ENCODE peak calls at places on chromosomes 3 and 15, in four cellular contexts. One of them, this sample, is unnamed.

GRCh38 chr3:189058071-189058470 is 113.7 kb upstream of the TPRG1 start:
- DNase-seq in HFF-Myc: no peak
- DNase-seq in lung: no peak
- DNase-seq in hepatocyte: no peak
- DNase-seq in this sample: no peak

GRCh38 chr3:132626955-132627354 is 29.9 kb downstream of the ACKR4 start:
- DNase-seq in HFF-Myc: no peak
- DNase-seq in hepatocyte: no peak
- DNase-seq in lung: no peak
- DNase-seq in this sample: no peak

GRCh38 chr3:13119471-13120220 is 46.4 kb upstream of the IQSEC1 start:
- DNase-seq in lung: no peak
- DNase-seq in HFF-Myc: no peak
- DNase-seq in hepatocyte: no peak
- DNase-seq in this sample: no peak

GRCh38 chr3:182618085-182618732 is 175.1 kb upstream of the ATP11B start:
- DNase-seq in lung: no peak
- DNase-seq in HFF-Myc: no peak
- DNase-seq in hepatocyte: peak
- DNase-seq in this sample: peak

GRCh38 chr15:92797168-92798052 is 102.7 kb upstream of the CHD2 start:
- DNase-seq in HFF-Myc: peak
- DNase-seq in hepatocyte: peak
- DNase-seq in lung: no peak
- DNase-seq in this sample: peak

GRCh38 chr15:73305331-73306211 is 63.2 kb downstream of the HCN4 start:
- DNase-seq in hepatocyte: peak
- DNase-seq in lung: peak
- DNase-seq in HFF-Myc: peak
- DNase-seq in this sample: peak

GRCh38 chr3:136197159-136197715 is 1.1 kb upstream of the MSL2 start:
- DNase-seq in lung: no peak
- DNase-seq in hepatocyte: no peak
- DNase-seq in HFF-Myc: no peak
- DNase-seq in this sample: no peak

GRCh38 chr3:126982125-126982521 is 792 bp upstream of the PLXNA1 start:
- DNase-seq in lung: peak
- DNase-seq in hepatocyte: no peak
- DNase-seq in HFF-Myc: no peak
- DNase-seq in this sample: no peak

GRCh38 chr3:175737646-175738572 is 878.8 kb downstream of the NAALADL2 start:
- DNase-seq in hepatocyte: no peak
- DNase-seq in HFF-Myc: no peak
- DNase-seq in lung: no peak
- DNase-seq in this sample: no peak

GRCh38 chr3:100106094-100106493 is 8.2 kb downstream of the FILIP1L start:
- DNase-seq in hepatocyte: no peak
- DNase-seq in HFF-Myc: no peak
- DNase-seq in lung: no peak
- DNase-seq in this sample: no peak

GRCh38 chr3:100104817-100105413 is 9.4 kb downstream of the FILIP1L start:
- DNase-seq in lung: no peak
- DNase-seq in HFF-Myc: no peak
- DNase-seq in hepatocyte: no peak
- DNase-seq in this sample: no peak

GRCh38 chr3:100106531-100107155 is 7.7 kb downstream of the FILIP1L start:
- DNase-seq in hepatocyte: no peak
- DNase-seq in HFF-Myc: no peak
- DNase-seq in lung: no peak
- DNase-seq in this sample: peak

GRCh38 chr3:100104442-100104798 is 9.9 kb downstream of the FILIP1L start:
- DNase-seq in HFF-Myc: no peak
- DNase-seq in hepatocyte: no peak
- DNase-seq in lung: no peak
- DNase-seq in this sample: no peak

DNA sequence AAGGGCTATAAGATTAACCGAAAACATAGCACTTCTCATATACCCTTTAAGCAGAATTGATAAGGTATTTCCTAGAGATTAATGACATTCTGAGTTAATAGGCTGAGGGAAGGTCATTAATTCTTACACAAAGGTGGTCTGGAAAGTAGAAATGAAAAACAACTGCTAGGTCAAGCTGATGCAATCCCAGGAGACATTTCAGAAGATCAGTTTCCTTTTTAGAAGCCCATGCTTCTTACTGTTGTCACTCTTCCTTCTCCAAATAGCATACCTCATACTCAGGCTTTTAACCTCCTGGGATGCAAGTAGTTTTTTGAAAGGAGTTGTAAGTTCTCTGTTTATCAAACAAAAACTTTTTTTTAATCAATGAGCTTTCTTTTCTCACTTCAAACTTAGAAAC is 8.8 kb downstream of the FILIP1L start:
- DNase-seq in HFF-Myc: no peak
- DNase-seq in lung: no peak
- DNase-seq in hepatocyte: no peak
- DNase-seq in this sample: no peak
- H3K4me3 ChIP-seq in HFF-Myc: no peak
- H3K4me3 ChIP-seq in lung: no peak
- H3K4me3 ChIP-seq in hepatocyte: no peak
- H3K4me3 ChIP-seq in this sample: no peak

DNA sequence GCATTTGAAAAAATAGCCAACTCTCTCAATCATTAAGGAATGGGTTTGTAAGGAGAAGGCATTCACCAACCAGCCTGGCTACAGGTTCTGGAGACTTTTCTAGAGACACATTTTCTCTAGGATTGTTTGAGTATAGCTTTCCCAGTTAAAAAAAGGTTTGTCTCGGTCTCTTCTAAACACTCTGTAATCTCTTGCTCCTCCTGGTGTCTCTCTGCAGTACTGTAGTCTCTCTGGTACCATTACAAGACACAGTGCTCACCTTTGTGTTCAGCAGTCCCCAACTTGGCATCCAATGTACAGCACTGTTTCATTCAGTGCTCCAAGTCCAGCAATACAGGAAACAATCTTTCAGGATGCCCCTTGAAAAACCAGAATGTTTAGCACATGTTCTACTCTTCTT is 534.4 kb downstream of the ZNF385D start:
- DNase-seq in hepatocyte: no peak
- DNase-seq in HFF-Myc: peak
- DNase-seq in lung: no peak
- DNase-seq in this sample: no peak
- TF ChIP-seq CTCF in hepatocyte: no peak
- TF ChIP-seq CTCF in HFF-Myc: peak
- TF ChIP-seq CTCF in lung: no peak
- TF ChIP-seq CTCF in this sample: peak

DNA sequence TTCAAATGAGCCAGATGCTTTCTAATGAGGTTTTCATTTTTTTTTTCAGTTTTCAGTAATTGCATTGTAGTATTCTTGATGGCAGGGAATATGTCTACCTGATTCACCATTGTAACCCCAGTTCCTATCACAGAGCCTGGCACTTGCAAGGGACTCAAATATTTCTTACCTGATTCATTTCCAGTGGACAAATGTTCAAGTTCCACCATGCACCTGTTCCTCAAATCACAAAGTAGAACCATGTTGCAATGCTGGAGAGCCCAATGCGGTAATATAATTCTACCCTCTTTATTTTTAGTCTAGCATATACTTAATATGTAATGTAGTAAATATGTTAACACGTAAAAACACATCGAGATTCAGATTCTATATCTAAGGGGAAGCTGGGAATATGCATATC is 722.6 kb downstream of the AGBL1 start:
- DNase-seq in HFF-Myc: no peak
- DNase-seq in lung: no peak
- DNase-seq in hepatocyte: no peak
- DNase-seq in this sample: no peak
- H3K4me3 ChIP-seq in HFF-Myc: no peak
- H3K4me3 ChIP-seq in lung: no peak
- H3K4me3 ChIP-seq in hepatocyte: no peak
- H3K4me3 ChIP-seq in this sample: no peak

GRCh38 chr3:113277886-113278598 is 66.7 kb downstream of the BOC start:
- DNase-seq in HFF-Myc: no peak
- DNase-seq in hepatocyte: no peak
- DNase-seq in lung: no peak
- DNase-seq in this sample: no peak
- TF ChIP-seq CTCF in HFF-Myc: no peak
- TF ChIP-seq CTCF in hepatocyte: no peak
- TF ChIP-seq CTCF in lung: no peak
- TF ChIP-seq CTCF in this sample: no peak

GRCh38 chr3:107272885-107273284 is 104.4 kb upstream of the CCDC54 start:
- DNase-seq in HFF-Myc: no peak
- DNase-seq in lung: no peak
- DNase-seq in hepatocyte: no peak
- DNase-seq in this sample: no peak
- H3K4me3 ChIP-seq in HFF-Myc: no peak
- H3K4me3 ChIP-seq in lung: no peak
- H3K4me3 ChIP-seq in hepatocyte: no peak
- H3K4me3 ChIP-seq in this sample: no peak

This sample was measured in astrocyte of the cerebellum.